ENCODE peak calls at places on chromosomes 4 and X, in ten cellular contexts. V is hepatic stellate cell; W is T-helper 17 cell; U is anterior cingulate cortex; P is T-helper 22 cell; F is endothelial cell of umbilical vein; J is psoas muscle; Q is stimulated activated CD4-positive, alpha-beta T cell treated with anti-CD3 and anti-CD28 coated beads, Interleukin-2, amount 100 ng/mL, for 24 hours; N is iPS-NIHi11; I is T-cell. M is an unnamed sample.
A peak's percentile ranks its signal among the peaks of the same experiment; 100 is the strongest.

GRCh38 chr4:84341559-84341958 is 157.5 kb downstream of the NKX6-1 start:
- DNase-seq in V (no peak), W (no peak), U (no peak), P (no peak), F (no peak), J (no peak), Q (no peak), N (no peak), I (no peak), M (no peak)

GRCh38 chr4:44056721-44057151 is 391.9 kb downstream of the KCTD8 start:
- DNase-seq in V (no peak), W (no peak), U (no peak), P (no peak), F (no peak), J (no peak), Q (no peak), N (peak; percentile 50), I (no peak), M (no peak)

GRCh38 chrX:46913710-46914109 is 1.5 kb downstream of the JADE3 start:
- DNase-seq in V (peak; percentile 17), W (no peak), U (no peak), P (no peak), F (peak; percentile 33), J (no peak), Q (no peak), N (no peak), I (no peak), M (no peak)

GRCh38 chr4:153781717-153782416 is 7.0 kb downstream of the SFRP2 start:
- DNase-seq in V (no peak), W (no peak), U (no peak), P (no peak), F (no peak), J (no peak), Q (no peak), N (no peak), I (no peak), M (no peak)

GRCh38 chrX:6175914-6176313 is 52.8 kb downstream of the NLGN4X start:
- DNase-seq in V (no peak), W (no peak), U (no peak), P (no peak), F (no peak), J (no peak), Q (no peak), N (no peak), I (no peak), M (no peak)

GRCh38 chrX:22122510-22122909 is 90.4 kb downstream of the PHEX start:
- DNase-seq in V (no peak), W (no peak), U (no peak), P (no peak), F (peak; percentile 3), J (peak; percentile 67), Q (no peak), N (no peak), I (no peak), M (no peak)

GRCh38 chrX:132426695-132427281 is 62.0 kb downstream of the MBNL3 start:
- DNase-seq in V (no peak), W (no peak), U (no peak), P (no peak), F (no peak), J (no peak), Q (no peak), N (no peak), I (no peak), M (no peak)

GRCh38 chr4:173252024-173252935 is 81.9 kb downstream of the HMGB2 start:
- DNase-seq in V (peak; percentile 52), W (no peak), U (no peak), P (no peak), F (peak; percentile 99), J (peak; percentile 75), Q (no peak), N (peak; percentile 53), I (no peak), M (no peak)

GRCh38 chrX:42219231-42219630 is 295.9 kb upstream of the CASK start:
- DNase-seq in V (no peak), W (no peak), U (no peak), P (no peak), F (no peak), J (no peak), Q (no peak), N (no peak), I (no peak), M (no peak)

GRCh38 chr4:67879486-67879885 is 4.3 kb downstream of the TMPRSS11D start:
- DNase-seq in V (no peak), W (no peak), U (no peak), P (no peak), F (no peak), J (no peak), Q (no peak), N (no peak), I (no peak), M (no peak)

GRCh38 chr4:41525129-41525528 is 12.8 kb upstream of the LIMCH1 start:
- DNase-seq in V (no peak), W (no peak), U (no peak), P (no peak), F (peak; percentile 96), J (no peak), Q (no peak), N (peak; percentile 46), I (no peak), M (no peak)

GRCh38 chrX:133698298-133698697 is 283.0 kb upstream of the GPC4 start:
- DNase-seq in V (no peak), W (no peak), U (no peak), P (no peak), F (no peak), J (no peak), Q (no peak), N (no peak), I (no peak), M (no peak)

GRCh38 chrX:39883664-39884063 is 214.1 kb downstream of the BCOR start:
- DNase-seq in V (no peak), W (no peak), U (no peak), P (no peak), F (no peak), J (no peak), Q (peak; percentile 57), N (no peak), I (no peak), M (no peak)

GRCh38 chr4:23818097-23818648 is 71.7 kb downstream of the PPARGC1A start:
- DNase-seq in V (no peak), W (no peak), U (no peak), P (no peak), F (no peak), J (no peak), Q (no peak), N (no peak), I (no peak), M (no peak)

GRCh38 chr4:46994007-46994405 is 625 bp upstream of the GABRA4 start:
- DNase-seq in V (peak; percentile 36), W (no peak), U (no peak), P (no peak), F (no peak), J (no peak), Q (no peak), N (no peak), I (no peak), M (no peak)

GRCh38 chr4:8724436-8725070 is 132.0 kb downstream of the CPZ start:
- DNase-seq in V (no peak), W (no peak), U (no peak), P (no peak), F (no peak), J (peak; percentile 13), Q (no peak), N (no peak), I (no peak), M (no peak)

GRCh38 chr4:158053086-158053485 is 119.7 kb downstream of the GASK1B start:
- DNase-seq in V (no peak), W (no peak), U (no peak), P (no peak), F (no peak), J (no peak), Q (no peak), N (no peak), I (no peak), M (no peak)

GRCh38 chr4:168621806-168622589 is 125.1 kb downstream of the PALLD start:
- DNase-seq in V (no peak), W (no peak), U (no peak), P (no peak), F (no peak), J (no peak), Q (no peak), N (no peak), I (no peak), M (no peak)

GRCh38 chr4:145552181-145552822 is 66.9 kb upstream of the MMAA start:
- DNase-seq in V (no peak), W (no peak), U (no peak), P (no peak), F (no peak), J (no peak), Q (no peak), N (no peak), I (no peak), M (no peak)

GRCh38 chr4:54090804-54091623 is 8.9 kb upstream of the GSX2 start:
- DNase-seq in V (peak; percentile 54), W (no peak), U (no peak), P (no peak), F (peak; percentile 32), J (peak; percentile 50), Q (no peak), N (peak; percentile 71), I (no peak), M (no peak)

GRCh38 chr4:98645527-98645926 is 12.9 kb downstream of the TSPAN5 start:
- DNase-seq in V (no peak), W (no peak), U (no peak), P (no peak), F (no peak), J (no peak), Q (no peak), N (no peak), I (no peak), M (no peak)

GRCh38 chrX:11577603-11578002 is 88.1 kb downstream of the ARHGAP6 start:
- DNase-seq in V (no peak), W (no peak), U (no peak), P (no peak), F (no peak), J (no peak), Q (no peak), N (no peak), I (no peak), M (no peak)

GRCh38 chr4:115119804-115120352 is 6.5 kb upstream of the NDST4 start:
- DNase-seq in V (no peak), W (no peak), U (no peak), P (no peak), F (no peak), J (no peak), Q (no peak), N (no peak), I (no peak), M (no peak)

GRCh38 chrX:122739770-122740169 is 444.3 kb upstream of the GRIA3 start:
- DNase-seq in V (no peak), W (no peak), U (no peak), P (no peak), F (no peak), J (no peak), Q (no peak), N (peak; percentile 5), I (no peak), M (no peak)

GRCh38 chr4:7956306-7957112 is 16.8 kb upstream of the AFAP1 start:
- DNase-seq in V (no peak), W (no peak), U (no peak), P (no peak), F (peak; percentile 91), J (peak; percentile 66), Q (no peak), N (no peak), I (no peak), M (no peak)

GRCh38 chr4:19945501-19945900 is 306.2 kb upstream of the SLIT2 start:
- DNase-seq in V (no peak), W (no peak), U (no peak), P (no peak), F (no peak), J (no peak), Q (no peak), N (no peak), I (no peak), M (no peak)

GRCh38 chrX:5726246-5726645 is 502.4 kb downstream of the NLGN4X start:
- DNase-seq in V (no peak), W (no peak), U (no peak), P (no peak), F (no peak), J (no peak), Q (no peak), N (no peak), I (no peak), M (no peak)

GRCh38 chrX:10992110-10992509 is 119.0 kb upstream of the HCCS start:
- DNase-seq in V (no peak), W (no peak), U (no peak), P (no peak), F (no peak), J (no peak), Q (no peak), N (no peak), I (no peak), M (no peak)